ENCODE peak calls at places on chromosomes 7 and 10, in five cellular contexts. K is activated CD4-positive, CD25-positive, alpha-beta regulatory T cell; O is pancreas; S is activated T-cell treated with anti-CD3 and anti-CD28 coated beads for 1 hour; E is immature natural killer cell. D is an unnamed sample.

GRCh38 chr10:72340510-72340895 is 14.2 kb downstream of the DNAJB12 start:
- DNase-seq in K (peak), E (peak), S (peak), O (peak), D (no peak)

GRCh38 chr7:29328811-29329210 is 134.2 kb downstream of the CHN2 start:
- DNase-seq in O (no peak), E (no peak), S (no peak), K (no peak), D (peak)

GRCh38 chr10:18689498-18689897 is 30.3 kb downstream of the ARL5B start:
- DNase-seq in K (no peak), S (no peak), E (no peak), O (no peak), D (no peak)

GRCh38 chr7:79868010-79868409 is 266.6 kb upstream of the GNAI1 start:
- DNase-seq in S (no peak), K (no peak), E (no peak), O (no peak), D (no peak)

GRCh38 chr7:158329014-158329610 is 258.5 kb downstream of the PTPRN2 start:
- DNase-seq in E (no peak), S (no peak), K (no peak), O (no peak), D (no peak)

GRCh38 chr7:30659312-30659711 is 22.9 kb downstream of the CRHR2 start:
- DNase-seq in S (no peak), K (no peak), O (no peak), E (no peak), D (no peak)

GRCh38 chr10:79605308-79605707 is 5.4 kb upstream of the SFTPA1 start:
- DNase-seq in E (no peak), S (no peak), O (no peak), K (no peak), D (no peak)

GRCh38 chr10:89516149-89516832 is 19.1 kb downstream of the SLC16A12 start:
- DNase-seq in S (no peak), E (no peak), K (no peak), O (peak), D (peak)

GRCh38 chr10:89463846-89464537 is 49.6 kb downstream of the IFIT5 start:
- DNase-seq in E (no peak), O (peak), K (no peak), S (no peak), D (no peak)

GRCh38 chr10:58335306-58336005 is 650 bp downstream of the UBE2D1 start:
- DNase-seq in K (peak), E (no peak), O (peak), S (no peak), D (peak)

GRCh38 chr10:43407148-43407575 is 1.8 kb downstream of the HNRNPF start:
- DNase-seq in S (peak), O (peak), K (peak), E (peak), D (peak)

GRCh38 chr7:868189-868486 is 8.2 kb upstream of the GET4 start:
- DNase-seq in E (no peak), K (no peak), O (peak), S (no peak), D (no peak)

GRCh38 chr10:133251388-133252222 is 13.9 kb downstream of the VENTX start:
- DNase-seq in S (no peak), E (no peak), O (no peak), K (no peak), D (no peak)

GRCh38 chr7:116443101-116443523 is 56.4 kb upstream of the CAV2 start:
- DNase-seq in K (no peak), O (no peak), E (no peak), S (no peak), D (peak)

GRCh38 chr7:128265906-128266300 is 24.8 kb downstream of the LEP start:
- DNase-seq in O (no peak), K (no peak), S (no peak), E (no peak), D (no peak)

GRCh38 chr7:27911920-27912319 is 172.0 kb downstream of the TAX1BP1 start:
- DNase-seq in S (no peak), K (no peak), O (no peak), E (no peak), D (no peak)

GRCh38 chr10:98465866-98466265 is 19.1 kb upstream of the HPS1 start:
- DNase-seq in E (no peak), O (no peak), S (no peak), K (no peak), D (no peak)

D was measured in foreskin keratinocyte.